ENCODE peak calls at places on chromosomes 13 and 19, in four cellular contexts. S is activated CD4-positive, alpha-beta T cell treated with anti-CD3 and anti-CD28 coated beads, Interleukin-2, amount 50 U/mL, for 48 hours; H is HFFc6; C is stimulated activated CD8-positive, alpha-beta memory T cell treated with anti-CD3 and anti-CD28 coated beads, Interleukin-4, amount 100 ng/mL, for 24 hours. L is an unnamed sample.

GRCh38 chr19:34316741-34317241 is 48.2 kb upstream of the GPI start:
- DNase-seq in C (no peak), H (peak; percentile 55), S (no peak), L (no peak)

GRCh38 chr13:43405457-43405856 is 381.3 kb downstream of the ENOX1 start:
- DNase-seq in H (peak; percentile 57), C (no peak), S (no peak), L (no peak)

GRCh38 chr19:18587962-18588610 is 512 bp upstream of the REX1BD start:
- DNase-seq in S (no peak), C (no peak), H (no peak), L (no peak)

GRCh38 chr19:16496613-16496983 is 404 bp downstream of the C19orf44 start:
- DNase-seq in C (no peak), S (no peak), H (peak; percentile 67), L (no peak)

GRCh38 chr13:78478183-78478582 is 125.2 kb downstream of the POU4F1 start:
- DNase-seq in C (no peak), H (no peak), S (no peak), L (no peak)

GRCh38 chr13:37642201-37642600 is 43.6 kb upstream of the POSTN start:
- DNase-seq in H (no peak), C (no peak), S (no peak), L (no peak)

GRCh38 chr13:85148009-85148408 is 651.2 kb downstream of the SLITRK6 start:
- DNase-seq in H (no peak), C (no peak), S (no peak), L (no peak)

GRCh38 chr13:41976491-41976890 is 15.6 kb upstream of the VWA8 start:
- DNase-seq in C (no peak), S (no peak), H (no peak), L (no peak)

GRCh38 chr13:80224468-80224867 is 116.5 kb downstream of the SPRY2 start:
- DNase-seq in C (no peak), H (no peak), S (no peak), L (no peak)